ENCODE peak calls at places on chromosomes 7 and 10, in ten cellular contexts. Z is NCI-H510A treated with DMSO at 0.1 percent for 48 hours, B is HepG2, U is Calu3, N is frontal cortex, Y is nephron progenitor cell, G is B cell, I is keratinocyte, S is GM12891, K is RWPE1. J is an unnamed sample.
A peak's percentile ranks its signal among the peaks of the same experiment; 100 is the strongest.

GRCh38 chr7:103076767-103077166 is 1.8 kb downstream of the ARMC10 start:
- DNase-seq in Z (no peak), B (no peak), U (no peak), N (no peak), Y (no peak), G (no peak), I (no peak), S (no peak), K (no peak), J (no peak)

GRCh38 chr10:101011517-101012423 is 12.2 kb downstream of the LZTS2 start:
- DNase-seq in Z (no peak), B (peak; percentile 73), U (peak; percentile 38), N (no peak), Y (no peak), G (no peak), I (no peak), S (no peak), K (no peak), J (no peak)

GRCh38 chr7:6116216-6116615 is 85.0 kb downstream of the ANKRD61 start:
- DNase-seq in Z (no peak), B (no peak), U (no peak), N (no peak), Y (no peak), G (no peak), I (no peak), S (no peak), K (no peak), J (no peak)

GRCh38 chr10:103637855-103638561 is 144.5 kb downstream of the NEURL1 start:
- DNase-seq in Z (no peak), B (no peak), U (no peak), N (no peak), Y (no peak), G (no peak), I (no peak), S (no peak), K (no peak), J (no peak)

GRCh38 chr7:143954163-143954894 is at the start of gene OR2F1:
- DNase-seq in Z (no peak), B (no peak), U (no peak), N (no peak), Y (no peak), G (no peak), I (no peak), S (no peak), K (no peak), J (no peak)

GRCh38 chr10:69508738-69509340 is 57.6 kb downstream of the TSPAN15 start:
- DNase-seq in Z (no peak), B (no peak), U (no peak), N (no peak), Y (no peak), G (no peak), I (no peak), S (no peak), K (no peak), J (no peak)

GRCh38 chr7:112129655-112130323 is 76.4 kb downstream of the DOCK4 start:
- DNase-seq in Z (peak; percentile 53), B (peak; percentile 48), U (no peak), N (no peak), Y (no peak), G (no peak), I (no peak), S (no peak), K (peak; percentile 32), J (no peak)

GRCh38 chr10:11908991-11909390 is 85.8 kb downstream of the PROSER2 start:
- DNase-seq in Z (no peak), B (no peak), U (no peak), N (no peak), Y (no peak), G (no peak), I (no peak), S (no peak), K (no peak), J (no peak)

GRCh38 chr10:14601872-14602725 is 172.6 kb downstream of the FAM107B start:
- DNase-seq in Z (no peak), B (peak; percentile 72), U (peak; percentile 72), N (no peak), Y (no peak), G (peak; percentile 74), I (peak; percentile 74), S (peak; percentile 29), K (peak; percentile 62), J (no peak)

GRCh38 chr10:129394739-129395298 is 72.2 kb upstream of the MGMT start:
- DNase-seq in Z (no peak), B (no peak), U (no peak), N (no peak), Y (no peak), G (no peak), I (no peak), S (no peak), K (no peak), J (no peak)

GRCh38 chr10:124158592-124158991 is 65.2 kb upstream of the CHST15 start:
- DNase-seq in Z (no peak), B (no peak), U (no peak), N (no peak), Y (no peak), G (no peak), I (no peak), S (no peak), K (no peak), J (no peak)

GRCh38 chr7:11345621-11346020 is 371.9 kb downstream of the PHF14 start:
- DNase-seq in Z (no peak), B (no peak), U (no peak), N (no peak), Y (no peak), G (no peak), I (no peak), S (no peak), K (no peak), J (no peak)

GRCh38 chr10:119090968-119091367 is 10.4 kb upstream of the EIF3A start:
- DNase-seq in Z (no peak), B (no peak), U (peak; percentile 42), N (no peak), Y (no peak), G (no peak), I (no peak), S (no peak), K (peak; percentile 93), J (no peak)

GRCh38 chr7:55086413-55087201 is 67.8 kb downstream of the EGFR start:
- DNase-seq in Z (peak; percentile 11), B (peak; percentile 72), U (no peak), N (no peak), Y (no peak), G (peak; percentile 50), I (no peak), S (no peak), K (no peak), J (peak; percentile 49)

GRCh38 chr7:155251831-155252230 is 45.8 kb upstream of the INSIG1 start:
- DNase-seq in Z (no peak), B (no peak), U (no peak), N (no peak), Y (no peak), G (no peak), I (no peak), S (no peak), K (no peak), J (no peak)

GRCh38 chr7:108211382-108212201 is 81.4 kb upstream of the LAMB4 start:
- DNase-seq in Z (peak; percentile 92), B (peak; percentile 42), U (peak; percentile 66), N (no peak), Y (no peak), G (peak; percentile 12), I (no peak), S (no peak), K (peak; percentile 15), J (no peak)

GRCh38 chr10:133100706-133101463 is 13.2 kb downstream of the ADGRA1 start:
- DNase-seq in Z (no peak), B (no peak), U (peak; percentile 71), N (no peak), Y (peak; percentile 82), G (no peak), I (no peak), S (peak; percentile 65), K (peak; percentile 18), J (no peak)

GRCh38 chr7:48170506-48170905 is 752 bp upstream of the ABCA13 start:
- DNase-seq in Z (no peak), B (no peak), U (no peak), N (no peak), Y (no peak), G (no peak), I (no peak), S (no peak), K (no peak), J (no peak)

GRCh38 chr7:28297821-28298439 is 114.4 kb upstream of the CREB5 start:
- DNase-seq in Z (no peak), B (no peak), U (no peak), N (no peak), Y (no peak), G (peak; percentile 60), I (no peak), S (no peak), K (no peak), J (no peak)

GRCh38 chr10:73591578-73591902 is 398 bp upstream of the USP54 start:
- DNase-seq in Z (no peak), B (peak; percentile 45), U (peak; percentile 11), N (no peak), Y (no peak), G (no peak), I (no peak), S (no peak), K (peak; percentile 22), J (no peak)

GRCh38 chr7:7351832-7352231 is 169.5 kb downstream of the C1GALT1 start:
- DNase-seq in Z (no peak), B (no peak), U (no peak), N (no peak), Y (no peak), G (no peak), I (no peak), S (no peak), K (no peak), J (no peak)

GRCh38 chr10:31142026-31142425 is 110.4 kb upstream of the ZNF438 start:
- DNase-seq in Z (no peak), B (no peak), U (no peak), N (no peak), Y (no peak), G (no peak), I (no peak), S (no peak), K (no peak), J (peak; percentile 47)

GRCh38 chr7:42726066-42726785 is 185.6 kb downstream of the C7orf25 start:
- DNase-seq in Z (no peak), B (no peak), U (no peak), N (no peak), Y (no peak), G (no peak), I (no peak), S (no peak), K (no peak), J (no peak)

GRCh38 chr10:118870467-118871243 is 115.9 kb upstream of the CACUL1 start:
- DNase-seq in Z (no peak), B (peak; percentile 8), U (peak; percentile 33), N (no peak), Y (peak; percentile 26), G (no peak), I (peak; percentile 53), S (no peak), K (peak; percentile 97), J (peak; percentile 48)

GRCh38 chr10:123136806-123137642 is 1.3 kb downstream of the HMX3 start:
- DNase-seq in Z (peak; percentile 30), B (no peak), U (no peak), N (no peak), Y (peak; percentile 47), G (peak; percentile 49), I (no peak), S (no peak), K (no peak), J (no peak)

GRCh38 chr7:28688651-28689050 is 269.5 kb downstream of the TRIL start:
- DNase-seq in Z (no peak), B (no peak), U (no peak), N (no peak), Y (no peak), G (no peak), I (no peak), S (no peak), K (no peak), J (no peak)

GRCh38 chr7:154978045-154978444 is 24.9 kb downstream of the PAXIP1 start:
- DNase-seq in Z (no peak), B (no peak), U (no peak), N (no peak), Y (no peak), G (no peak), I (no peak), S (no peak), K (no peak), J (no peak)

GRCh38 chr10:121596668-121597503 is 1.4 kb downstream of the FGFR2 start:
- DNase-seq in Z (peak; percentile 33), B (no peak), U (peak; percentile 48), N (peak; percentile 78), Y (peak; percentile 61), G (no peak), I (no peak), S (no peak), K (peak; percentile 86), J (no peak)